ENCODE peak calls at places on chromosome X, in ten cellular contexts. Q is myocyte; R is astrocyte of the spinal cord; D is GM12865; H is C1 segment of cervical spinal cord; J is activated T-helper 1 cell treated with anti-CD3 and anti-CD28 coated beads, Interleukin-12 subunit alpha, Interleukin-12 subunit beta, Interleukin-2, Interleukin-4 antibody, amounts not matched to agents 30 ng/mL and 10 ng/mL and 1 ng/mL, durations not matched to agents 14 hours and 24 hours and 36 hours; L is stimulated activated naive CD8-positive, alpha-beta T cell treated with anti-CD3 and anti-CD28 coated beads, Interleukin-15, amount 100 ng/mL, for 72 hours; T is uterus; O is GM06990; A is T-helper 22 cell. M is an unnamed sample.

GRCh38 chrX:74259879-74260491 is 44.0 kb upstream of the ZCCHC13 start:
- DNase-seq in Q (no peak), R (no peak), D (no peak), H (no peak), J (no peak), L (no peak), T (no peak), O (no peak), A (no peak), M (no peak)

GRCh38 chrX:105695451-105695850 is 126.9 kb upstream of the NRK start:
- DNase-seq in Q (no peak), R (peak), D (no peak), H (no peak), J (no peak), L (no peak), T (no peak), O (no peak), A (no peak), M (peak)

GRCh38 chrX:136477026-136477425 is 10.7 kb upstream of the BRS3 start:
- DNase-seq in Q (no peak), R (no peak), D (no peak), H (no peak), J (no peak), L (no peak), T (no peak), O (no peak), A (no peak), M (peak)

GRCh38 chrX:130110379-130111219 is at the start of gene ELF4:
- DNase-seq in Q (peak), R (peak), D (peak), H (no peak), J (peak), L (peak), T (peak), O (peak), A (peak), M (peak)

GRCh38 chrX:40719218-40719617 is 16.1 kb downstream of the MED14 start:
- DNase-seq in Q (no peak), R (peak), D (no peak), H (no peak), J (no peak), L (no peak), T (no peak), O (no peak), A (no peak), M (no peak)

GRCh38 chrX:103149652-103150051 is 56.7 kb upstream of the NXF3 start:
- DNase-seq in Q (no peak), R (no peak), D (no peak), H (no peak), J (no peak), L (no peak), T (no peak), O (no peak), A (no peak), M (no peak)

GRCh38 chrX:40247848-40248622 is 150.3 kb upstream of the BCOR start:
- DNase-seq in Q (no peak), R (no peak), D (no peak), H (no peak), J (no peak), L (no peak), T (no peak), O (no peak), A (no peak), M (no peak)

GRCh38 chrX:56232221-56233082 is at the start of gene KLF8:
- DNase-seq in Q (peak), R (no peak), D (peak), H (peak), J (peak), L (peak), T (peak), O (peak), A (peak), M (peak)

GRCh38 chrX:53441531-53442321 is 7.6 kb upstream of the HSD17B10 start:
- DNase-seq in Q (peak), R (peak), D (peak), H (peak), J (peak), L (peak), T (peak), O (peak), A (peak), M (peak)

GRCh38 chrX:15873566-15873965 is 19.0 kb upstream of the AP1S2 start:
- DNase-seq in Q (no peak), R (peak), D (no peak), H (no peak), J (no peak), L (no peak), T (no peak), O (no peak), A (no peak), M (no peak)

GRCh38 chrX:154735695-154736393 is 15.0 kb downstream of the GAB3 start:
- DNase-seq in Q (peak), R (peak), D (no peak), H (no peak), J (no peak), L (no peak), T (peak), O (no peak), A (no peak), M (peak)

GRCh38 chrX:31316340-31316991 is 244.6 kb upstream of the FTHL17 start:
- DNase-seq in Q (no peak), R (no peak), D (no peak), H (no peak), J (no peak), L (no peak), T (no peak), O (no peak), A (no peak), M (no peak)

M was measured in Daoy.